ENCODE peak calls at places on chromosomes 16 and 17, in six cellular contexts. V is SK-N-SH, W is stomach, Z is transverse colon, N is Panc1, F is prostate gland. P is an unnamed sample.

GRCh38 chr17:151886-152859 is 14.8 kb downstream of the SCGB1C2 start:
- DNase-seq in F (no peak), W (no peak), N (no peak), V (no peak), Z (no peak), P (no peak)

GRCh38 chr17:10096556-10096955 is 101.8 kb downstream of the GAS7 start:
- DNase-seq in N (no peak), V (no peak), W (no peak), F (no peak), Z (no peak), P (no peak)

GRCh38 chr17:9261059-9262029 is 240.0 kb downstream of the NTN1 start:
- DNase-seq in V (no peak), N (no peak), Z (no peak), F (no peak), W (no peak), P (no peak)

GRCh38 chr16:25872369-25873070 is 180.8 kb downstream of the HS3ST4 start:
- DNase-seq in V (no peak), F (no peak), N (no peak), Z (no peak), W (no peak), P (peak; percentile 60)

GRCh38 chr17:77926967-77927366 is 31.5 kb upstream of the TNRC6C start:
- DNase-seq in V (no peak), Z (no peak), F (no peak), W (no peak), N (no peak), P (no peak)

GRCh38 chr16:80198995-80199299 is 341.8 kb upstream of the DYNLRB2 start:
- DNase-seq in W (no peak), V (no peak), F (no peak), N (no peak), Z (no peak), P (no peak)

GRCh38 chr17:75036643-75037268 is 10.0 kb downstream of the ATP5PD start:
- DNase-seq in Z (peak; percentile 90), V (no peak), W (peak; percentile 85), F (peak; percentile 78), N (no peak), P (peak; percentile 96)

GRCh38 chr16:2487517-2487842 is 12.6 kb downstream of the TBC1D24 start:
- DNase-seq in F (no peak), N (no peak), Z (no peak), V (no peak), W (no peak), P (no peak)

GRCh38 chr17:7217113-7217987 is 2.3 kb downstream of the DLG4 start:
- DNase-seq in V (peak; percentile 82), W (peak; percentile 54), N (no peak), F (no peak), Z (peak; percentile 63), P (no peak)

GRCh38 chr17:41710472-41711090 is 1.6 kb upstream of the GAST start:
- DNase-seq in W (no peak), Z (no peak), V (no peak), F (no peak), N (no peak), P (no peak)

GRCh38 chr17:78383725-78384471 is 5.4 kb downstream of the PGS1 start:
- DNase-seq in F (peak; percentile 80), N (no peak), V (no peak), W (peak; percentile 57), Z (peak; percentile 67), P (peak; percentile 95)

GRCh38 chr16:3283525-3284447 is 495 bp downstream of the ZNF263 start:
- DNase-seq in F (no peak), Z (no peak), W (no peak), N (no peak), V (no peak), P (no peak)

GRCh38 chr16:28924762-28925385 is at the start of gene RABEP2:
- DNase-seq in V (peak; percentile 100), F (peak; percentile 99), W (peak; percentile 100), Z (peak; percentile 99), N (no peak), P (peak; percentile 97)
- TF ChIP-seq POLR2AphosphoS5 in V (no peak), F (peak; percentile 73), W (peak; percentile 71), Z (peak; percentile 80), N (peak; percentile 62), P (peak; percentile 70)

GRCh38 chr17:31197991-31198390 is 99.0 kb downstream of the OMG start:
- DNase-seq in F (no peak), N (no peak), V (no peak), W (no peak), Z (no peak), P (no peak)
- H3K27ac ChIP-seq in F (no peak overlapping the region), N (no peak overlapping the region), V (peak overlapping the region; percentile 13), W (no peak overlapping the region), Z (no peak overlapping the region), P (no peak overlapping the region)

GRCh38 chr17:3157218-3157617 is 29.9 kb upstream of the OR1G1 start:
- DNase-seq in F (no peak), V (no peak), N (no peak), Z (no peak), W (no peak), P (no peak)
- H3K4me3 ChIP-seq in F (no peak overlapping the region), V (no peak overlapping the region), N (no peak overlapping the region), Z (no peak overlapping the region), W (no peak overlapping the region), P (no peak overlapping the region)

GRCh38 chr17:68778726-68779125 is 176.5 kb downstream of the ABCA8 start:
- DNase-seq in N (no peak), V (no peak), F (no peak), W (no peak), Z (no peak), P (no peak)

GRCh38 chr17:68776451-68776850 is 175.3 kb upstream of the FAM20A start:
- DNase-seq in Z (no peak), V (no peak), F (no peak), N (no peak), W (no peak), P (no peak)

GRCh38 chr17:68777856-68778694 is 176.9 kb upstream of the FAM20A start:
- DNase-seq in W (peak; percentile 48), F (no peak), N (no peak), Z (peak; percentile 12), V (no peak), P (no peak)

GRCh38 chr17:68775969-68776368 is 174.8 kb upstream of the FAM20A start:
- DNase-seq in W (no peak), Z (no peak), F (no peak), N (no peak), V (no peak), P (no peak)

GRCh38 chr17:68777243-68777855 is 176.2 kb upstream of the FAM20A start:
- DNase-seq in F (peak; percentile 32), Z (peak; percentile 43), N (peak; percentile 48), W (peak; percentile 45), V (peak; percentile 48), P (no peak)
- TF ChIP-seq POLR2AphosphoS5 in F (no peak), Z (peak; percentile 5), N (no peak), W (peak; percentile 50), V (no peak), P (peak; percentile 25)

GRCh38 chr17:61504697-61505096 is 52.5 kb downstream of the TBX4 start:
- DNase-seq in V (no peak), N (peak; percentile 52), F (no peak), Z (no peak), W (no peak), P (no peak)
- H3K27ac ChIP-seq in V (peak overlapping the region; percentile 16), N (peak overlapping the region; percentile 54), F (no peak overlapping the region), Z (no peak overlapping the region), W (no peak overlapping the region), P (no peak overlapping the region)

GRCh38 chr17:73346763-73347162 is 35.0 kb upstream of the CDC42EP4 start:
- DNase-seq in N (no peak), Z (no peak), W (no peak), V (no peak), F (no peak), P (no peak)
- H3K4me3 ChIP-seq in N (no peak overlapping the region), Z (no peak overlapping the region), W (no peak overlapping the region), V (no peak overlapping the region), F (no peak overlapping the region), P (no peak overlapping the region)

GRCh38 chr16:81719993-81720392 is 59.1 kb upstream of the PLCG2 start:
- DNase-seq in F (no peak), W (no peak), N (no peak), V (no peak), Z (no peak), P (no peak)

GRCh38 chr16:81716478-81717210 is 62.4 kb upstream of the PLCG2 start:
- DNase-seq in W (no peak), V (no peak), Z (no peak), F (no peak), N (no peak), P (no peak)

GRCh38 chr16:81718637-81719036 is 60.5 kb upstream of the PLCG2 start:
- DNase-seq in Z (no peak), F (no peak), V (no peak), W (no peak), N (no peak), P (no peak)

GRCh38 chr16:81715358-81716196 is 63.5 kb upstream of the PLCG2 start:
- DNase-seq in Z (no peak), F (no peak), W (no peak), N (no peak), V (no peak), P (no peak)

GRCh38 chr16:81717662-81718189 is 61.4 kb upstream of the PLCG2 start:
- DNase-seq in V (no peak), Z (no peak), N (no peak), W (no peak), F (no peak), P (no peak)
- TF ChIP-seq POLR2AphosphoS5 in V (no peak), Z (no peak), N (no peak), W (no peak), F (no peak), P (no peak)

P was measured in esophagus muscularis mucosa.